ENCODE peak calls at places on chromosome 13, in ten cellular contexts. B is K562, R is heart left ventricle, N is breast epithelium, Q is lower leg skin, V is GM12878, S is ovary, Y is sigmoid colon, D is endothelial cell of umbilical vein, W is vagina. L is an unnamed sample.

GRCh38 chr13:24264976-24265375 is 44.4 kb upstream of the C1QTNF9 start:
- DNase-seq in V (no peak), R (no peak), Q (no peak), N (no peak), D (no peak), B (no peak), Y (no peak), W (no peak), S (no peak), L (no peak)

GRCh38 chr13:86355301-86355700 is 556.1 kb upstream of the SLITRK6 start:
- DNase-seq in B (no peak), W (no peak), R (no peak), V (no peak), S (no peak), Y (no peak), N (no peak), D (no peak), Q (no peak), L (no peak)

GRCh38 chr13:28719656-28720055 is 886 bp upstream of the SLC46A3 start:
- DNase-seq in S (no peak), D (no peak), V (no peak), W (no peak), B (no peak), R (no peak), Q (no peak), N (no peak), Y (no peak), L (no peak)

GRCh38 chr13:112510987-112511715 is 76.8 kb downstream of the TUBGCP3 start:
- DNase-seq in D (no peak), Q (no peak), V (no peak), R (no peak), B (no peak), S (no peak), N (no peak), W (no peak), Y (no peak), L (no peak)

GRCh38 chr13:74325106-74325505 is 190.9 kb upstream of the KLF12 start:
- DNase-seq in B (no peak), S (no peak), Q (no peak), Y (peak), D (peak), W (no peak), N (no peak), V (no peak), R (peak), L (no peak)

GRCh38 chr13:98490866-98491265 is 86.0 kb downstream of the STK24 start:
- DNase-seq in B (no peak), V (no peak), Q (no peak), R (no peak), D (no peak), N (no peak), Y (peak), S (no peak), W (no peak), L (no peak)

GRCh38 chr13:58949646-58950045 is 1214.1 kb downstream of the DIAPH3 start:
- DNase-seq in W (no peak), D (no peak), Q (no peak), N (no peak), V (no peak), S (no peak), B (no peak), R (no peak), Y (no peak), L (no peak)

GRCh38 chr13:60574706-60575105 is 177.7 kb downstream of the TDRD3 start:
- DNase-seq in R (no peak), W (no peak), S (no peak), D (no peak), V (no peak), Y (no peak), Q (no peak), B (no peak), N (no peak), L (no peak)

GRCh38 chr13:105272660-105273631 is 1262.5 kb downstream of the EFNB2 start:
- DNase-seq in N (no peak), B (no peak), W (no peak), D (no peak), R (no peak), Y (no peak), V (no peak), S (no peak), Q (no peak), L (no peak)

GRCh38 chr13:45575146-45575829 is 40.3 kb downstream of the ERICH6B start:
- DNase-seq in S (no peak), V (no peak), Y (no peak), N (no peak), Q (no peak), B (no peak), W (no peak), R (no peak), D (no peak), L (no peak)

GRCh38 chr13:30601836-30602235 is 15.9 kb upstream of the USPL1 start:
- DNase-seq in R (no peak), S (no peak), B (no peak), W (no peak), V (no peak), D (no peak), Q (no peak), N (no peak), Y (no peak), L (no peak)

GRCh38 chr13:85864963-85865530 is 65.8 kb upstream of the SLITRK6 start:
- DNase-seq in R (no peak), D (no peak), N (no peak), V (no peak), B (no peak), Q (no peak), Y (no peak), S (no peak), W (no peak), L (no peak)

GRCh38 chr13:104460553-104460952 is 1394.3 kb upstream of the SLC10A2 start:
- DNase-seq in B (no peak), Y (no peak), W (no peak), N (no peak), R (no peak), Q (no peak), V (no peak), S (no peak), D (peak), L (no peak)

GRCh38 chr13:46372071-46372470 is 15.0 kb downstream of the RUBCNL start:
- DNase-seq in B (no peak), V (no peak), S (no peak), Y (no peak), R (no peak), N (no peak), Q (no peak), D (no peak), W (no peak), L (no peak)

GRCh38 chr13:36131215-36131930 is at the start of gene DCLK1:
- DNase-seq in B (no peak), S (peak), N (no peak), V (no peak), W (no peak), Q (peak), Y (peak), R (peak), D (no peak), L (peak)

GRCh38 chr13:109357751-109358150 is 428.6 kb downstream of the IRS2 start:
- DNase-seq in Q (no peak), N (no peak), B (no peak), S (no peak), W (no peak), R (no peak), V (no peak), D (no peak), Y (no peak), L (no peak)

GRCh38 chr13:24744247-24744646 is 19.7 kb upstream of the RNF17 start:
- DNase-seq in R (no peak), Q (no peak), W (no peak), N (no peak), B (no peak), S (no peak), Y (no peak), D (no peak), V (no peak), L (no peak)

GRCh38 chr13:110023729-110024645 is 237.6 kb upstream of the IRS2 start:
- DNase-seq in S (peak), B (no peak), V (no peak), Y (peak), N (no peak), D (no peak), W (no peak), Q (no peak), R (peak), L (peak)

GRCh38 chr13:40774672-40775071 is 3.7 kb upstream of the MRPS31 start:
- DNase-seq in B (no peak), V (no peak), R (no peak), S (no peak), N (no peak), Y (no peak), D (no peak), Q (no peak), W (no peak), L (no peak)

GRCh38 chr13:37058801-37059135 is 720 bp downstream of the SUPT20H start:
- DNase-seq in N (no peak), Y (no peak), V (peak), D (no peak), R (peak), W (no peak), S (no peak), B (peak), Q (no peak), L (no peak)

GRCh38 chr13:50594276-50594970 is 249.1 kb downstream of the DLEU7 start:
- DNase-seq in B (no peak), Q (no peak), D (no peak), Y (no peak), W (no peak), R (no peak), S (no peak), N (no peak), V (peak), L (no peak)

GRCh38 chr13:73039201-73040108 is 19.4 kb upstream of the KLF5 start:
- DNase-seq in R (no peak), Q (no peak), W (no peak), S (no peak), V (no peak), Y (no peak), B (no peak), D (no peak), N (no peak), L (no peak)

GRCh38 chr13:51267581-51267980 is 45.4 kb downstream of the FAM124A start:
- DNase-seq in Y (peak), Q (no peak), B (no peak), V (no peak), W (no peak), S (no peak), N (no peak), D (no peak), R (no peak), L (no peak)

GRCh38 chr13:91145806-91146205 is 201.7 kb upstream of the MIR17HG start:
- DNase-seq in Q (no peak), Y (no peak), B (no peak), S (no peak), W (no peak), D (no peak), R (no peak), V (no peak), N (no peak), L (no peak)

GRCh38 chr13:35499131-35500051 is 22.9 kb upstream of the MAB21L1 start:
- DNase-seq in N (no peak), S (no peak), W (no peak), Y (no peak), D (no peak), V (no peak), Q (no peak), B (no peak), R (peak), L (no peak)

GRCh38 chr13:33870046-33870668 is 52.2 kb downstream of the RFC3 start:
- DNase-seq in R (no peak), D (no peak), B (no peak), Y (no peak), W (no peak), N (no peak), V (no peak), S (no peak), Q (no peak), L (no peak)

GRCh38 chr13:58583961-58584360 is 952.4 kb downstream of the PCDH17 start:
- DNase-seq in Y (no peak), R (no peak), B (no peak), V (no peak), N (no peak), S (no peak), Q (no peak), W (no peak), D (no peak), L (no peak)

GRCh38 chr13:27601771-27602170 is 18.6 kb downstream of the LNX2 start:
- DNase-seq in S (no peak), V (no peak), Q (no peak), R (no peak), Y (no peak), B (no peak), N (no peak), D (no peak), W (no peak), L (no peak)

GRCh38 chr13:89115307-89115706 is 1444.1 kb downstream of the SLITRK5 start:
- DNase-seq in D (no peak), W (no peak), V (no peak), S (no peak), Y (no peak), R (no peak), B (no peak), N (no peak), Q (no peak), L (no peak)

GRCh38 chr13:69704311-69704710 is 403.3 kb upstream of the ATXN8OS start:
- DNase-seq in S (no peak), N (no peak), R (no peak), V (no peak), B (no peak), W (no peak), D (no peak), Y (no peak), Q (no peak), L (no peak)

GRCh38 chr13:98216135-98216565 is 39.1 kb upstream of the RNF113B start:
- DNase-seq in N (no peak), Q (no peak), S (no peak), R (peak), B (no peak), Y (no peak), V (no peak), W (no peak), D (peak), L (peak)

GRCh38 chr13:30124131-30124768 is 183.1 kb downstream of the KATNAL1 start:
- DNase-seq in S (no peak), D (no peak), R (no peak), B (no peak), N (no peak), Q (no peak), W (no peak), Y (no peak), V (no peak), L (no peak)

DNA sequence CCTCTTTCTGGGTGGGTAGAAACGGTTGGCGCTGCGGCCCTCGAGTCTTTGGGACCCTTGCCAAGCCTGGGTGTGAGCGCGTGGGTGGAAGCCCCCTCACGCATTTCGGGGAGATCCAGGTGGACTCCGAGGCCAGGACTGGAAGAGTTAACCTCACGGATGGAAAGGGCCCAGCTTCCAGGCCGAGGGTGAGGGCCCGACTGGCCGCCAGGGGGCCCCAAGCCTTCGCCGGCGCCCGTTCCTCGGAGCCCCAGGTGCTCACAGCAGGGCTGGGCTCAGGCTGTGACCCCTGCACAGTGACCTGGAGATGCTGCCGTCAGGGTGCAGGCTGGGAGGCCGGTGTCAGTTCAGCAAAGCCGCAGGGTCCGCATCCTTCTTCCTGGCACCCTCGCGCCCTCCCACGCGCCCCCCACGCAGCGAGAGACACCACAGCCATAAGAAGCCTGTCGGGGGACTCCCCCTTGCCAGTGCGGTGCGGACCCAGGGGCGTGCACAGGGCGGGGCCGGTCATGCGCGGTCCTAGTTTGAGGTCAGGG is 34.2 kb upstream of the TMEM255B start:
- DNase-seq in R (peak), N (peak), S (peak), Y (peak), Q (peak), D (peak), W (no peak), V (peak), B (peak), L (peak)
- H3K4me3 ChIP-seq in R (peak), N (peak), S (peak), Y (peak), Q (no peak), D (peak), W (peak), V (peak), B (peak), L (peak)

GRCh38 chr13:42027286-42027685 is 21.2 kb upstream of the DGKH start:
- DNase-seq in R (no peak), W (no peak), Y (no peak), V (no peak), Q (no peak), B (no peak), D (no peak), N (no peak), S (no peak), L (no peak)

GRCh38 chr13:42022796-42023493 is 25.5 kb upstream of the DGKH start:
- DNase-seq in V (no peak), Q (no peak), S (no peak), D (no peak), N (no peak), Y (no peak), B (no peak), W (no peak), R (no peak), L (no peak)

GRCh38 chr13:42028113-42028799 is 20.2 kb upstream of the DGKH start:
- DNase-seq in B (no peak), Q (no peak), D (no peak), Y (no peak), N (no peak), V (no peak), S (no peak), R (no peak), W (no peak), L (no peak)
- TF ChIP-seq POLR2A in B (no peak), Q (no peak), D (no peak), Y (no peak), N (no peak), V (no peak), S (no peak), R (no peak), W (no peak), L (no peak)

DNA sequence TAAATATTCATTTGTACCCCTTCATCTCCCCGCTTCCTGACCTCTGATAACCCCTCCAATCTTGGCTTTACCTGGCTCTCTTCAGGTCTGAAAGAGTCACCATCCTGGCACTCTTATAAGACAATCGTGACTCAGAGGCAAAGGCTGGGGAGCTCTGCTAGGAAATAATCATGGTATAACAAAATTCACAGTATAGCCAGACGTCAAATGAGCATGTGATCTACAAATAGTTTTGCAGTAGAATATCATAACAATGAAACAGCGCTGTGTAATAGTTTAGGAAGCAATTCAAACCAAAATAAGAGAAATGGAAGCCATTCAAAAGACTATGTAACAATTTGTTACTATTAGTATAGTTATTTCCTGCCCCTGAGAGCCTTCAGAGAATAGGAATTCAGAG is 34.2 kb downstream of the RXFP2 start:
- DNase-seq in D (peak), W (no peak), R (no peak), N (no peak), V (no peak), S (no peak), Q (no peak), B (no peak), Y (no peak), L (no peak)
- H3K4me3 ChIP-seq in D (no peak), W (no peak), R (peak), N (no peak), V (no peak), S (no peak), Q (no peak), B (no peak), Y (no peak), L (no peak)

DNA sequence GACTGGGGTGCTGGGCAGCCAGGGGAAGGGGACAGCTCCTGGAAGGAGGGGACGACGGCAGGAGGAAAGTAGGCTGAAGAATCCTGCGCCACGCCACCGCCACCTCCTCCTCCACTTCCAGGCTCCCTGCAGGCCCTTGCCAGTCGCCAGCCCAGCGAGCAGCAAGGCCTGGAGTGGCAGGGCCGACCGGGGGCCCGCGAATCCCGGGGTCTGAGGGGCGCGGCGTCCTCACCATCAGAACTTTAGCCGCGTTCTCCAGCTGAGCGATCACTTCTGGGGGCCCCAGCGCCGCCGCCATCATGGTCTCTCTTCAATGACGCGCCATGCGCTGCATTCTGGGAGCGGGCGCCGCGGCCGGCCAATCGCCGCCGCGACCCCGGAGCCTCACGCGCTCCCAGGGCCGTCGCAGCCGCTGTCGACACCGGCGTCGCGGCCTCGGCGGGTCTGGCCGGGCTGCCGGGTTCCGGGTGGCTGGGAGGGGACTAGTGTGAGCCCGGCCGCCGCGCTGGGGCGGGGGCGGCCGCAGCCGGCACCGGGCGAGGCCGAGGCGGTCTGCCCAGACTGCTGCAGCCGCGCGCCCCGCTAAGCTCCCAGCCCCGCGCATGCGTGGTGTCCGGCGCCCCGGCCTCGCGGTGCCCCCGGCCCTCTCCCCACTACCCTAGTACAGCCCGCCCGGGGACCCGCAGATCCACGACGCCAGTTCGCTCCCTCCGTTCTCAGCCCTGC is at the start of gene XPO4:
- DNase-seq in W (no peak), B (peak), N (peak), Q (peak), D (peak), R (peak), V (no peak), Y (peak), S (peak), L (peak)
- TF ChIP-seq POLR2A in W (no peak), B (peak), N (no peak), Q (no peak), D (peak), R (peak), V (peak), Y (no peak), S (no peak), L (no peak)

DNA sequence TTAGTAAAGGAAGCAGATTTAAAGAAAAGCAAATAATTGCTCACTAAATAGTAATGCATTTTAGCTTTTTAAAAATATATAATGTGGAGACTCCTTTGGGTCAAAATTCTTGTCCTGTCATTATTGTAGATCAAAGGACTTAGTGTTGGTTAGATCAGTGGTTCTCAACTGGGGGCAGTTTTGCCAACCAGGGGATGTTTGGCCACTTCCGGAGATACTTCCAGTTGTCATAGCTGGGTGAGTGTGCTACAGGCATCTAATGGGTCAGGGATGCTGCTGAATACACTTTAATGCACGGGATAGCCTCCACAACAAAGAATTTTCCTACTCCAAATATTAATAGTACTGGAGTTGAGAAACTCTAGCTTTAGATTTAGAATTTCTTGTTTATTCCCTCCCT is 126.8 kb downstream of the LMO7 start:
- DNase-seq in N (no peak), W (no peak), D (peak), Q (no peak), S (no peak), Y (no peak), B (no peak), V (peak), R (no peak), L (no peak)
- H3K4me3 ChIP-seq in N (no peak), W (peak), D (no peak), Q (no peak), S (peak), Y (peak), B (no peak), V (peak), R (peak), L (peak)